ENCODE peak calls at places on chromosome 14, in five cellular contexts. I, M, G, B and J are unnamed samples.

GRCh38 chr14:24053548-24054323 is 1.9 kb downstream of the CARMIL3 start:
- DNase-seq in I (peak; percentile 53), M (no peak), G (no peak), B (no peak), J (no peak)

GRCh38 chr14:51872396-51872795 is 12.0 kb downstream of the GNG2 start:
- DNase-seq in I (no peak), M (no peak), G (no peak), B (no peak), J (no peak)

GRCh38 chr14:61444215-61444768 is 122.9 kb downstream of the PRKCH start:
- DNase-seq in I (no peak), M (no peak), G (no peak), B (no peak), J (no peak)

GRCh38 chr14:36313206-36313605 is 7.2 kb downstream of the MBIP start:
- DNase-seq in I (no peak), M (no peak), G (no peak), B (no peak), J (no peak)

GRCh38 chr14:104169005-104169764 is 30.8 kb downstream of the KIF26A start:
- DNase-seq in I (no peak), M (no peak), G (no peak), B (no peak), J (no peak)

GRCh38 chr14:37094502-37094901 is 77.9 kb downstream of the SLC25A21 start:
- DNase-seq in I (no peak), M (no peak), G (no peak), B (no peak), J (no peak)

GRCh38 chr14:95953111-95953724 is 76.6 kb downstream of the TUNAR start:
- DNase-seq in I (no peak), M (peak; percentile 13), G (no peak), B (no peak), J (peak; percentile 0)

GRCh38 chr14:70655110-70655826 is 13.6 kb downstream of the TTC9 start:
- DNase-seq in I (no peak), M (no peak), G (no peak), B (no peak), J (no peak)

GRCh38 chr14:52042371-52043037 is 26.4 kb downstream of the NID2 start:
- DNase-seq in I (no peak), M (no peak), G (no peak), B (no peak), J (no peak)

GRCh38 chr14:80077262-80077661 is 134.0 kb downstream of the DIO2 start:
- DNase-seq in I (no peak), M (no peak), G (no peak), B (no peak), J (peak; percentile 12)

GRCh38 chr14:68564236-68564825 is 228.5 kb downstream of the ZFP36L1 start:
- DNase-seq in I (peak; percentile 64), M (no peak), G (no peak), B (no peak), J (no peak)

GRCh38 chr14:74867673-74868072 is 8.3 kb downstream of the PROX2 start:
- DNase-seq in I (no peak), M (no peak), G (no peak), B (peak; percentile 20), J (no peak)

GRCh38 chr14:24578558-24578957 is 2.5 kb upstream of the CTSG start:
- DNase-seq in I (no peak), M (no peak), G (no peak), B (no peak), J (no peak)

GRCh38 chr14:50082784-50083466 is 33.4 kb downstream of the VCPKMT start:
- DNase-seq in I (no peak), M (no peak), G (no peak), B (no peak), J (peak; percentile 7)

GRCh38 chr14:74616507-74616906 is 4.5 kb upstream of the LTBP2 start:
- DNase-seq in I (no peak), M (peak; percentile 85), G (peak; percentile 91), B (no peak), J (peak; percentile 86)

GRCh38 chr14:43894534-43894933 is 612.5 kb downstream of the FSCB start:
- DNase-seq in I (no peak), M (no peak), G (peak; percentile 56), B (no peak), J (no peak)

GRCh38 chr14:55383039-55383438 is 28.6 kb downstream of the ATG14 start:
- DNase-seq in I (peak; percentile 71), M (no peak), G (no peak), B (no peak), J (peak; percentile 38)

GRCh38 chr14:73241481-73242165 is 4.3 kb downstream of the PAPLN start:
- DNase-seq in I (no peak), M (no peak), G (no peak), B (no peak), J (no peak)
- H3K27ac ChIP-seq in I (no peak overlapping the region), M (no peak overlapping the region), G (no peak overlapping the region), B (no peak overlapping the region), J (no peak overlapping the region)

GRCh38 chr14:77067632-77068514 is 30.2 kb upstream of the CIPC start:
- DNase-seq in I (peak; percentile 80), M (peak; percentile 80), G (peak; percentile 95), B (peak; percentile 63), J (peak; percentile 40)

GRCh38 chr14:77064535-77065178 is 33.4 kb upstream of the CIPC start:
- DNase-seq in I (no peak), M (no peak), G (no peak), B (no peak), J (no peak)

GRCh38 chr14:77068515-77069200 is 29.4 kb upstream of the CIPC start:
- DNase-seq in I (no peak), M (no peak), G (no peak), B (no peak), J (no peak)

GRCh38 chr14:77065851-77066554 is 32.1 kb upstream of the CIPC start:
- DNase-seq in I (no peak), M (no peak), G (no peak), B (no peak), J (no peak)

GRCh38 chr14:77066555-77067172 is 31.4 kb upstream of the CIPC start:
- DNase-seq in I (no peak), M (no peak), G (no peak), B (no peak), J (no peak)
- TF ChIP-seq CTCF in I (no peak), M (no peak), G (no peak), B (no peak), J (no peak)

GRCh38 chr14:21269252-21270046 is at the start of gene HNRNPC:
- DNase-seq in I (peak; percentile 100), M (peak; percentile 100), G (peak; percentile 100), B (peak; percentile 100), J (peak; percentile 100)

GRCh38 chr14:21279783-21280182 is at the start of gene RPGRIP1:
- DNase-seq in I (no peak), M (no peak), G (no peak), B (no peak), J (no peak)

GRCh38 chr14:21278632-21279031 is 1.3 kb upstream of the RPGRIP1 start:
- DNase-seq in I (no peak), M (no peak), G (no peak), B (no peak), J (no peak)

GRCh38 chr14:21275261-21275858 is 4.5 kb upstream of the RPGRIP1 start:
- DNase-seq in I (no peak), M (no peak), G (no peak), B (no peak), J (no peak)
- H3K27ac ChIP-seq in I (no peak overlapping the region), M (no peak overlapping the region), G (no peak overlapping the region), B (no peak overlapping the region), J (no peak overlapping the region)

GRCh38 chr14:66746316-66747006 is 238.5 kb downstream of the GPHN start:
- DNase-seq in I (no peak), M (peak; percentile 26), G (peak; percentile 71), B (peak; percentile 6), J (peak; percentile 67)
- TF ChIP-seq CTCF in I (peak; percentile 38), M (peak; percentile 56), G (peak; percentile 90), B (peak; percentile 71), J (peak; percentile 77)

GRCh38 chr14:105252552-105253328 is 4.4 kb downstream of the BTBD6 start:
- DNase-seq in I (no peak), M (no peak), G (no peak), B (no peak), J (no peak)
- H3K27ac ChIP-seq in I (no peak overlapping the region), M (peak overlapping the region; percentile 85), G (no peak overlapping the region), B (no peak overlapping the region), J (no peak overlapping the region)

DNA sequence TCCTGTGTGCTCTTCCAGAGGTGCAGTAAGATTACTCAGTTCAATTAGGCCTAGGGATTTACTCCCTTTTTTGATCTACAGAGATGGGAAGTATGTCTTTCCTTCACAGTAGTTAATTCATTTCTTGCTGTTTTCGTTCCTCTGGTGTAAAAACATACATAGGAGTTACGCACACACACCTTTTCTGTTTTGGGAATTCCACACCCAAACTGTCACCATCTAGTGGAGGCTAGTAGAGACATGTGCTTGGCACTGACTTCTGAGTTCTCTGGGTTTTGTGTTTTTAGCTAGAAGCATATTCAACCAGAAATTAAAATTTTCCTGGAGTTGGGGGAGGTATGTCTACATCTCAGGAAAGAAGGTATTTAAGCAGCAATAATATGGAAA is 1.4 kb downstream of the SUSD6 start:
- DNase-seq in I (no peak), M (peak; percentile 28), G (peak; percentile 49), B (no peak), J (no peak)
- TF ChIP-seq CTCF in I (no peak), M (peak; percentile 31), G (peak; percentile 61), B (peak; percentile 31), J (peak; percentile 17)